ENCODE peak calls at places on chromosomes 7 and 10, in seven cellular contexts. One of them, this sample, is unnamed.

GRCh38 chr10:112658900-112659328 is 211.9 kb downstream of the VTI1A start:
- DNase-seq in KBM-7: no peak
- DNase-seq in stimulated activated CD4-positive, alpha-beta T cell treated with anti-CD3 and anti-CD28 coated beads, TNF-alpha, amount 100 ng/mL, for 48 hours: no peak
- DNase-seq in mucosa of gallbladder: no peak
- DNase-seq in ELF-1: peak; percentile 15
- DNase-seq in fibroblast of villous mesenchyme: peak; percentile 51
- DNase-seq in progenitor cell of endocrine pancreas: no peak
- DNase-seq in this sample: peak; percentile 13

GRCh38 chr7:28329616-28330373 is 82.5 kb upstream of the CREB5 start:
- DNase-seq in KBM-7: no peak
- DNase-seq in stimulated activated CD4-positive, alpha-beta T cell treated with anti-CD3 and anti-CD28 coated beads, TNF-alpha, amount 100 ng/mL, for 48 hours: no peak
- DNase-seq in mucosa of gallbladder: no peak
- DNase-seq in ELF-1: no peak
- DNase-seq in fibroblast of villous mesenchyme: no peak
- DNase-seq in progenitor cell of endocrine pancreas: no peak
- DNase-seq in this sample: no peak

GRCh38 chr10:17181751-17182150 is 19.7 kb downstream of the TRDMT1 start:
- DNase-seq in KBM-7: no peak
- DNase-seq in stimulated activated CD4-positive, alpha-beta T cell treated with anti-CD3 and anti-CD28 coated beads, TNF-alpha, amount 100 ng/mL, for 48 hours: no peak
- DNase-seq in mucosa of gallbladder: peak; percentile 25
- DNase-seq in ELF-1: peak; percentile 30
- DNase-seq in fibroblast of villous mesenchyme: no peak
- DNase-seq in progenitor cell of endocrine pancreas: no peak
- DNase-seq in this sample: no peak

GRCh38 chr7:157033483-157034473 is 23.3 kb upstream of the MNX1 start:
- DNase-seq in KBM-7: no peak
- DNase-seq in stimulated activated CD4-positive, alpha-beta T cell treated with anti-CD3 and anti-CD28 coated beads, TNF-alpha, amount 100 ng/mL, for 48 hours: no peak
- DNase-seq in mucosa of gallbladder: no peak
- DNase-seq in ELF-1: no peak
- DNase-seq in fibroblast of villous mesenchyme: no peak
- DNase-seq in progenitor cell of endocrine pancreas: no peak
- DNase-seq in this sample: no peak

GRCh38 chr7:81956520-81956919 is 186.7 kb upstream of the HGF start:
- DNase-seq in KBM-7: peak; percentile 86
- DNase-seq in stimulated activated CD4-positive, alpha-beta T cell treated with anti-CD3 and anti-CD28 coated beads, TNF-alpha, amount 100 ng/mL, for 48 hours: no peak
- DNase-seq in mucosa of gallbladder: no peak
- DNase-seq in ELF-1: no peak
- DNase-seq in fibroblast of villous mesenchyme: peak; percentile 73
- DNase-seq in progenitor cell of endocrine pancreas: no peak
- DNase-seq in this sample: peak; percentile 41

GRCh38 chr7:123260428-123260960 is 60.7 kb upstream of the SLC13A1 start:
- DNase-seq in KBM-7: no peak
- DNase-seq in stimulated activated CD4-positive, alpha-beta T cell treated with anti-CD3 and anti-CD28 coated beads, TNF-alpha, amount 100 ng/mL, for 48 hours: no peak
- DNase-seq in mucosa of gallbladder: peak; percentile 86
- DNase-seq in ELF-1: no peak
- DNase-seq in fibroblast of villous mesenchyme: no peak
- DNase-seq in progenitor cell of endocrine pancreas: no peak
- DNase-seq in this sample: no peak

GRCh38 chr10:90112681-90113080 is 411.3 kb downstream of the KIF20B start:
- DNase-seq in KBM-7: no peak
- DNase-seq in stimulated activated CD4-positive, alpha-beta T cell treated with anti-CD3 and anti-CD28 coated beads, TNF-alpha, amount 100 ng/mL, for 48 hours: no peak
- DNase-seq in mucosa of gallbladder: no peak
- DNase-seq in ELF-1: no peak
- DNase-seq in fibroblast of villous mesenchyme: no peak
- DNase-seq in progenitor cell of endocrine pancreas: no peak
- DNase-seq in this sample: no peak

GRCh38 chr7:284762-285722 is 4.9 kb upstream of the FOXL3 start:
- DNase-seq in KBM-7: no peak
- DNase-seq in stimulated activated CD4-positive, alpha-beta T cell treated with anti-CD3 and anti-CD28 coated beads, TNF-alpha, amount 100 ng/mL, for 48 hours: no peak
- DNase-seq in mucosa of gallbladder: no peak
- DNase-seq in ELF-1: no peak
- DNase-seq in fibroblast of villous mesenchyme: no peak
- DNase-seq in progenitor cell of endocrine pancreas: no peak
- DNase-seq in this sample: no peak

GRCh38 chr10:101453791-101454718 is 100.1 kb downstream of the BTRC start:
- DNase-seq in KBM-7: peak; percentile 85
- DNase-seq in stimulated activated CD4-positive, alpha-beta T cell treated with anti-CD3 and anti-CD28 coated beads, TNF-alpha, amount 100 ng/mL, for 48 hours: no peak
- DNase-seq in mucosa of gallbladder: no peak
- DNase-seq in ELF-1: no peak
- DNase-seq in fibroblast of villous mesenchyme: peak; percentile 74
- DNase-seq in progenitor cell of endocrine pancreas: no peak
- DNase-seq in this sample: no peak

GRCh38 chr10:37489658-37490003 is 364.2 kb downstream of the ANKRD30A start:
- DNase-seq in KBM-7: no peak
- DNase-seq in stimulated activated CD4-positive, alpha-beta T cell treated with anti-CD3 and anti-CD28 coated beads, TNF-alpha, amount 100 ng/mL, for 48 hours: no peak
- DNase-seq in mucosa of gallbladder: no peak
- DNase-seq in ELF-1: peak; percentile 20
- DNase-seq in fibroblast of villous mesenchyme: no peak
- DNase-seq in progenitor cell of endocrine pancreas: no peak
- DNase-seq in this sample: peak; percentile 35

GRCh38 chr10:25804505-25804904 is 129.5 kb upstream of the MYO3A start:
- DNase-seq in KBM-7: no peak
- DNase-seq in stimulated activated CD4-positive, alpha-beta T cell treated with anti-CD3 and anti-CD28 coated beads, TNF-alpha, amount 100 ng/mL, for 48 hours: no peak
- DNase-seq in mucosa of gallbladder: no peak
- DNase-seq in ELF-1: no peak
- DNase-seq in fibroblast of villous mesenchyme: no peak
- DNase-seq in progenitor cell of endocrine pancreas: no peak
- DNase-seq in this sample: no peak

GRCh38 chr7:82755705-82756551 is 312.4 kb upstream of the CACNA2D1 start:
- DNase-seq in KBM-7: no peak
- DNase-seq in stimulated activated CD4-positive, alpha-beta T cell treated with anti-CD3 and anti-CD28 coated beads, TNF-alpha, amount 100 ng/mL, for 48 hours: no peak
- DNase-seq in mucosa of gallbladder: no peak
- DNase-seq in ELF-1: no peak
- DNase-seq in fibroblast of villous mesenchyme: peak; percentile 9
- DNase-seq in progenitor cell of endocrine pancreas: no peak
- DNase-seq in this sample: no peak

GRCh38 chr7:121945849-121946238 is 72.9 kb downstream of the PTPRZ1 start:
- DNase-seq in KBM-7: no peak
- DNase-seq in stimulated activated CD4-positive, alpha-beta T cell treated with anti-CD3 and anti-CD28 coated beads, TNF-alpha, amount 100 ng/mL, for 48 hours: no peak
- DNase-seq in mucosa of gallbladder: no peak
- DNase-seq in ELF-1: no peak
- DNase-seq in fibroblast of villous mesenchyme: no peak
- DNase-seq in progenitor cell of endocrine pancreas: no peak
- DNase-seq in this sample: no peak

GRCh38 chr10:12241810-12242529 is 46.0 kb downstream of the CDC123 start:
- DNase-seq in KBM-7: peak; percentile 80
- DNase-seq in stimulated activated CD4-positive, alpha-beta T cell treated with anti-CD3 and anti-CD28 coated beads, TNF-alpha, amount 100 ng/mL, for 48 hours: peak; percentile 49
- DNase-seq in mucosa of gallbladder: no peak
- DNase-seq in ELF-1: no peak
- DNase-seq in fibroblast of villous mesenchyme: peak; percentile 22
- DNase-seq in progenitor cell of endocrine pancreas: no peak
- DNase-seq in this sample: no peak

GRCh38 chr10:107496594-107496993 is 332.1 kb upstream of the SORCS1 start:
- DNase-seq in KBM-7: no peak
- DNase-seq in stimulated activated CD4-positive, alpha-beta T cell treated with anti-CD3 and anti-CD28 coated beads, TNF-alpha, amount 100 ng/mL, for 48 hours: no peak
- DNase-seq in mucosa of gallbladder: no peak
- DNase-seq in ELF-1: no peak
- DNase-seq in fibroblast of villous mesenchyme: peak; percentile 1
- DNase-seq in progenitor cell of endocrine pancreas: no peak
- DNase-seq in this sample: no peak

GRCh38 chr7:123601530-123601929 is at the start of gene ASB15:
- DNase-seq in KBM-7: no peak
- DNase-seq in stimulated activated CD4-positive, alpha-beta T cell treated with anti-CD3 and anti-CD28 coated beads, TNF-alpha, amount 100 ng/mL, for 48 hours: no peak
- DNase-seq in mucosa of gallbladder: no peak
- DNase-seq in ELF-1: no peak
- DNase-seq in fibroblast of villous mesenchyme: no peak
- DNase-seq in progenitor cell of endocrine pancreas: no peak
- DNase-seq in this sample: no peak

GRCh38 chr7:101154693-101155102 is 422 bp downstream of the AP1S1 start:
- DNase-seq in KBM-7: no peak
- DNase-seq in stimulated activated CD4-positive, alpha-beta T cell treated with anti-CD3 and anti-CD28 coated beads, TNF-alpha, amount 100 ng/mL, for 48 hours: no peak
- DNase-seq in mucosa of gallbladder: no peak
- DNase-seq in ELF-1: no peak
- DNase-seq in fibroblast of villous mesenchyme: no peak
- DNase-seq in progenitor cell of endocrine pancreas: no peak
- DNase-seq in this sample: no peak

GRCh38 chr10:128068398-128069285 is 57.6 kb downstream of the MKI67 start:
- DNase-seq in KBM-7: no peak
- DNase-seq in stimulated activated CD4-positive, alpha-beta T cell treated with anti-CD3 and anti-CD28 coated beads, TNF-alpha, amount 100 ng/mL, for 48 hours: no peak
- DNase-seq in mucosa of gallbladder: no peak
- DNase-seq in ELF-1: no peak
- DNase-seq in fibroblast of villous mesenchyme: no peak
- DNase-seq in progenitor cell of endocrine pancreas: no peak
- DNase-seq in this sample: no peak

GRCh38 chr10:100614416-100614815 is 78.7 kb downstream of the HIF1AN start:
- DNase-seq in KBM-7: no peak
- DNase-seq in stimulated activated CD4-positive, alpha-beta T cell treated with anti-CD3 and anti-CD28 coated beads, TNF-alpha, amount 100 ng/mL, for 48 hours: no peak
- DNase-seq in mucosa of gallbladder: no peak
- DNase-seq in ELF-1: no peak
- DNase-seq in fibroblast of villous mesenchyme: no peak
- DNase-seq in progenitor cell of endocrine pancreas: no peak
- DNase-seq in this sample: no peak

GRCh38 chr10:86293323-86293840 is 73.2 kb downstream of the GRID1 start:
- DNase-seq in KBM-7: no peak
- DNase-seq in stimulated activated CD4-positive, alpha-beta T cell treated with anti-CD3 and anti-CD28 coated beads, TNF-alpha, amount 100 ng/mL, for 48 hours: no peak
- DNase-seq in mucosa of gallbladder: no peak
- DNase-seq in ELF-1: no peak
- DNase-seq in fibroblast of villous mesenchyme: no peak
- DNase-seq in progenitor cell of endocrine pancreas: no peak
- DNase-seq in this sample: no peak

GRCh38 chr10:100103581-100103980 is 21.9 kb upstream of the CPN1 start:
- DNase-seq in KBM-7: no peak
- DNase-seq in stimulated activated CD4-positive, alpha-beta T cell treated with anti-CD3 and anti-CD28 coated beads, TNF-alpha, amount 100 ng/mL, for 48 hours: no peak
- DNase-seq in mucosa of gallbladder: no peak
- DNase-seq in ELF-1: no peak
- DNase-seq in fibroblast of villous mesenchyme: peak; percentile 49
- DNase-seq in progenitor cell of endocrine pancreas: no peak
- DNase-seq in this sample: no peak

GRCh38 chr10:97534746-97535367 is 36.1 kb downstream of the UBTD1 start:
- DNase-seq in KBM-7: peak; percentile 63
- DNase-seq in stimulated activated CD4-positive, alpha-beta T cell treated with anti-CD3 and anti-CD28 coated beads, TNF-alpha, amount 100 ng/mL, for 48 hours: peak; percentile 12
- DNase-seq in mucosa of gallbladder: no peak
- DNase-seq in ELF-1: peak; percentile 82
- DNase-seq in fibroblast of villous mesenchyme: peak; percentile 30
- DNase-seq in progenitor cell of endocrine pancreas: no peak
- DNase-seq in this sample: peak; percentile 31

GRCh38 chr10:126135177-126135576 is 238.8 kb downstream of the FANK1 start:
- DNase-seq in KBM-7: no peak
- DNase-seq in stimulated activated CD4-positive, alpha-beta T cell treated with anti-CD3 and anti-CD28 coated beads, TNF-alpha, amount 100 ng/mL, for 48 hours: no peak
- DNase-seq in mucosa of gallbladder: no peak
- DNase-seq in ELF-1: no peak
- DNase-seq in fibroblast of villous mesenchyme: peak; percentile 38
- DNase-seq in progenitor cell of endocrine pancreas: no peak
- DNase-seq in this sample: no peak

GRCh38 chr10:19816420-19817250 is at the start of gene PLXDC2:
- DNase-seq in KBM-7: peak; percentile 79
- DNase-seq in stimulated activated CD4-positive, alpha-beta T cell treated with anti-CD3 and anti-CD28 coated beads, TNF-alpha, amount 100 ng/mL, for 48 hours: no peak
- DNase-seq in mucosa of gallbladder: peak; percentile 46
- DNase-seq in ELF-1: peak; percentile 81
- DNase-seq in fibroblast of villous mesenchyme: peak; percentile 68
- DNase-seq in progenitor cell of endocrine pancreas: peak; percentile 30
- DNase-seq in this sample: no peak

GRCh38 chr7:46534593-46535271 is 613.7 kb upstream of the IGFBP3 start:
- DNase-seq in KBM-7: no peak
- DNase-seq in stimulated activated CD4-positive, alpha-beta T cell treated with anti-CD3 and anti-CD28 coated beads, TNF-alpha, amount 100 ng/mL, for 48 hours: no peak
- DNase-seq in mucosa of gallbladder: no peak
- DNase-seq in ELF-1: peak; percentile 71
- DNase-seq in fibroblast of villous mesenchyme: peak; percentile 86
- DNase-seq in progenitor cell of endocrine pancreas: no peak
- DNase-seq in this sample: peak; percentile 96

GRCh38 chr10:44974628-44975431 is 3.8 kb downstream of the DEPP1 start:
- DNase-seq in KBM-7: peak; percentile 74
- DNase-seq in stimulated activated CD4-positive, alpha-beta T cell treated with anti-CD3 and anti-CD28 coated beads, TNF-alpha, amount 100 ng/mL, for 48 hours: no peak
- DNase-seq in mucosa of gallbladder: peak; percentile 71
- DNase-seq in ELF-1: peak; percentile 93
- DNase-seq in fibroblast of villous mesenchyme: peak; percentile 59
- DNase-seq in progenitor cell of endocrine pancreas: peak; percentile 56
- DNase-seq in this sample: peak; percentile 56

GRCh38 chr7:2003931-2004812 is 228.6 kb downstream of the MAD1L1 start:
- DNase-seq in KBM-7: no peak
- DNase-seq in stimulated activated CD4-positive, alpha-beta T cell treated with anti-CD3 and anti-CD28 coated beads, TNF-alpha, amount 100 ng/mL, for 48 hours: no peak
- DNase-seq in mucosa of gallbladder: no peak
- DNase-seq in ELF-1: no peak
- DNase-seq in fibroblast of villous mesenchyme: no peak
- DNase-seq in progenitor cell of endocrine pancreas: no peak
- DNase-seq in this sample: no peak

GRCh38 chr7:30845426-30846135 is 66.1 kb upstream of the AQP1 start:
- DNase-seq in KBM-7: no peak
- DNase-seq in stimulated activated CD4-positive, alpha-beta T cell treated with anti-CD3 and anti-CD28 coated beads, TNF-alpha, amount 100 ng/mL, for 48 hours: no peak
- DNase-seq in mucosa of gallbladder: no peak
- DNase-seq in ELF-1: no peak
- DNase-seq in fibroblast of villous mesenchyme: peak; percentile 39
- DNase-seq in progenitor cell of endocrine pancreas: no peak
- DNase-seq in this sample: no peak

GRCh38 chr10:133260895-133261725 is 15.6 kb downstream of the ADAM8 start:
- DNase-seq in KBM-7: peak; percentile 20
- DNase-seq in stimulated activated CD4-positive, alpha-beta T cell treated with anti-CD3 and anti-CD28 coated beads, TNF-alpha, amount 100 ng/mL, for 48 hours: peak; percentile 66
- DNase-seq in mucosa of gallbladder: no peak
- DNase-seq in ELF-1: no peak
- DNase-seq in fibroblast of villous mesenchyme: peak; percentile 36
- DNase-seq in progenitor cell of endocrine pancreas: no peak
- DNase-seq in this sample: peak; percentile 52

GRCh38 chr10:125473138-125473793 is 209.7 kb downstream of the TEX36 start:
- DNase-seq in KBM-7: no peak
- DNase-seq in stimulated activated CD4-positive, alpha-beta T cell treated with anti-CD3 and anti-CD28 coated beads, TNF-alpha, amount 100 ng/mL, for 48 hours: no peak
- DNase-seq in mucosa of gallbladder: no peak
- DNase-seq in ELF-1: no peak
- DNase-seq in fibroblast of villous mesenchyme: no peak
- DNase-seq in progenitor cell of endocrine pancreas: no peak
- DNase-seq in this sample: no peak

GRCh38 chr7:112495820-112496462 is 15.2 kb downstream of the LSMEM1 start:
- DNase-seq in KBM-7: peak; percentile 54
- DNase-seq in stimulated activated CD4-positive, alpha-beta T cell treated with anti-CD3 and anti-CD28 coated beads, TNF-alpha, amount 100 ng/mL, for 48 hours: no peak
- DNase-seq in mucosa of gallbladder: peak; percentile 56
- DNase-seq in ELF-1: peak; percentile 43
- DNase-seq in fibroblast of villous mesenchyme: peak; percentile 86
- DNase-seq in progenitor cell of endocrine pancreas: no peak
- DNase-seq in this sample: peak; percentile 58

This sample was measured in NCI-H460.